ENCODE peak calls at places on chromosomes 12 and 14, in four cellular contexts. One of them, this sample, is unnamed.

GRCh38 chr14:32469388-32470160 is 140.5 kb downstream of the AKAP6 start:
- DNase-seq in NCI-H1092: peak
- DNase-seq in mesendoderm: peak
- DNase-seq in CD8-positive, alpha-beta memory T cell: no peak
- DNase-seq in this sample: no peak

GRCh38 chr12:51533799-51534198 is 57.2 kb upstream of the SCN8A start:
- DNase-seq in CD8-positive, alpha-beta memory T cell: no peak
- DNase-seq in NCI-H1092: no peak
- DNase-seq in mesendoderm: peak
- DNase-seq in this sample: no peak

GRCh38 chr12:128205145-128205544 is 61.8 kb upstream of the TMEM132C start:
- DNase-seq in mesendoderm: no peak
- DNase-seq in CD8-positive, alpha-beta memory T cell: no peak
- DNase-seq in NCI-H1092: no peak
- DNase-seq in this sample: no peak

GRCh38 chr14:56379956-56380355 is 199.6 kb upstream of the TMEM260 start:
- DNase-seq in CD8-positive, alpha-beta memory T cell: no peak
- DNase-seq in mesendoderm: no peak
- DNase-seq in NCI-H1092: no peak
- DNase-seq in this sample: no peak

GRCh38 chr12:81095470-81096232 is 17.8 kb downstream of the ACSS3 start:
- DNase-seq in mesendoderm: peak
- DNase-seq in CD8-positive, alpha-beta memory T cell: no peak
- DNase-seq in NCI-H1092: no peak
- DNase-seq in this sample: no peak

GRCh38 chr14:103281496-103282231 is 52.4 kb upstream of the EIF5 start:
- DNase-seq in NCI-H1092: no peak
- DNase-seq in mesendoderm: peak
- DNase-seq in CD8-positive, alpha-beta memory T cell: no peak
- DNase-seq in this sample: no peak

GRCh38 chr12:104319918-104320626 is 16.5 kb downstream of the EID3 start:
- DNase-seq in CD8-positive, alpha-beta memory T cell: no peak
- DNase-seq in mesendoderm: no peak
- DNase-seq in NCI-H1092: no peak
- DNase-seq in this sample: no peak

GRCh38 chr12:57138526-57139272 is 8.7 kb downstream of the LRP1-AS start:
- DNase-seq in NCI-H1092: no peak
- DNase-seq in mesendoderm: no peak
- DNase-seq in CD8-positive, alpha-beta memory T cell: no peak
- DNase-seq in this sample: no peak

GRCh38 chr14:55301722-55302121 is 30.5 kb downstream of the FBXO34 start:
- DNase-seq in mesendoderm: peak
- DNase-seq in NCI-H1092: no peak
- DNase-seq in CD8-positive, alpha-beta memory T cell: no peak
- DNase-seq in this sample: no peak

GRCh38 chr12:124411291-124411878 is 116.5 kb downstream of the RFLNA start:
- DNase-seq in CD8-positive, alpha-beta memory T cell: no peak
- DNase-seq in mesendoderm: no peak
- DNase-seq in NCI-H1092: no peak
- DNase-seq in this sample: peak

This sample was measured in GOT3.